ENCODE peak calls at places on chromosome 4, in seven cellular contexts. One of them, this sample, is unnamed.

GRCh38 chr4:75895744-75896314 is 6.4 kb downstream of the PPEF2 start:
- DNase-seq in SK-MEL-5: peak
- DNase-seq in lung microvascular endothelial cell: peak
- DNase-seq in astrocyte of the spinal cord: peak
- DNase-seq in brain microvascular endothelial cell: no peak
- DNase-seq in SW480: peak
- DNase-seq in MV-4-11: peak
- DNase-seq in this sample: peak

GRCh38 chr4:108556166-108556565 is 64.2 kb upstream of the RPL34 start:
- DNase-seq in astrocyte of the spinal cord: no peak
- DNase-seq in SK-MEL-5: no peak
- DNase-seq in MV-4-11: no peak
- DNase-seq in SW480: no peak
- DNase-seq in brain microvascular endothelial cell: no peak
- DNase-seq in lung microvascular endothelial cell: no peak
- DNase-seq in this sample: no peak

GRCh38 chr4:151359576-151359975 is 34.2 kb upstream of the SH3D19 start:
- DNase-seq in lung microvascular endothelial cell: peak
- DNase-seq in SW480: no peak
- DNase-seq in MV-4-11: no peak
- DNase-seq in SK-MEL-5: peak
- DNase-seq in brain microvascular endothelial cell: no peak
- DNase-seq in astrocyte of the spinal cord: no peak
- DNase-seq in this sample: no peak

GRCh38 chr4:113293673-113294072 is 244.2 kb downstream of the ANK2 start:
- DNase-seq in brain microvascular endothelial cell: no peak
- DNase-seq in SW480: no peak
- DNase-seq in astrocyte of the spinal cord: peak
- DNase-seq in lung microvascular endothelial cell: no peak
- DNase-seq in MV-4-11: no peak
- DNase-seq in SK-MEL-5: no peak
- DNase-seq in this sample: no peak

GRCh38 chr4:47217291-47217690 is 185.9 kb downstream of the GABRB1 start:
- DNase-seq in lung microvascular endothelial cell: no peak
- DNase-seq in brain microvascular endothelial cell: no peak
- DNase-seq in MV-4-11: no peak
- DNase-seq in SW480: no peak
- DNase-seq in astrocyte of the spinal cord: no peak
- DNase-seq in SK-MEL-5: no peak
- DNase-seq in this sample: no peak

GRCh38 chr4:1628892-1629703 is 55.0 kb downstream of the FAM53A start:
- DNase-seq in SW480: peak
- DNase-seq in MV-4-11: peak
- DNase-seq in astrocyte of the spinal cord: peak
- DNase-seq in brain microvascular endothelial cell: peak
- DNase-seq in SK-MEL-5: peak
- DNase-seq in lung microvascular endothelial cell: peak
- DNase-seq in this sample: peak

GRCh38 chr4:26105815-26106699 is 192.0 kb downstream of the SMIM20 start:
- DNase-seq in SW480: peak
- DNase-seq in MV-4-11: no peak
- DNase-seq in SK-MEL-5: peak
- DNase-seq in brain microvascular endothelial cell: peak
- DNase-seq in astrocyte of the spinal cord: peak
- DNase-seq in lung microvascular endothelial cell: peak
- DNase-seq in this sample: no peak

GRCh38 chr4:41339812-41340809 is 83.4 kb downstream of the UCHL1 start:
- DNase-seq in brain microvascular endothelial cell: no peak
- DNase-seq in MV-4-11: no peak
- DNase-seq in lung microvascular endothelial cell: peak
- DNase-seq in SW480: no peak
- DNase-seq in astrocyte of the spinal cord: peak
- DNase-seq in SK-MEL-5: peak
- DNase-seq in this sample: no peak